ENCODE peak calls at places on chromosomes 4 and X, in five cellular contexts. C is naive thymus-derived CD4-positive, alpha-beta T cell; O is Right ventricle myocardium inferior; U is T follicular helper cell; F is WERI-Rb-1. Y is an unnamed sample.

GRCh38 chr4:40438384-40439026 is 103.4 kb downstream of the CHRNA9 start:
- DNase-seq in C (no peak), O (no peak), U (no peak), F (no peak), Y (no peak)

GRCh38 chr4:80054375-80054774 is 18.7 kb downstream of the ANTXR2 start:
- DNase-seq in C (no peak), O (no peak), U (no peak), F (no peak), Y (no peak)

GRCh38 chr4:138869631-138870030 is 145.9 kb upstream of the NOCT start:
- DNase-seq in C (no peak), O (no peak), U (no peak), F (no peak), Y (no peak)

GRCh38 chr4:67542076-67542475 is 3.2 kb downstream of the CENPC start:
- DNase-seq in C (no peak), O (no peak), U (no peak), F (no peak), Y (no peak)

GRCh38 chr4:15868065-15868464 is 70.5 kb downstream of the FGFBP1 start:
- DNase-seq in C (no peak), O (no peak), U (no peak), F (no peak), Y (peak)

GRCh38 chr4:143355540-143356217 is 19.0 kb downstream of the GAB1 start:
- DNase-seq in C (no peak), O (no peak), U (no peak), F (no peak), Y (peak)

GRCh38 chr4:183455431-183456145 is 11.2 kb downstream of the CDKN2AIP start:
- DNase-seq in C (no peak), O (no peak), U (no peak), F (no peak), Y (no peak)

GRCh38 chr4:82903737-82904136 is 3.2 kb downstream of the THAP9 start:
- DNase-seq in C (no peak), O (no peak), U (no peak), F (no peak), Y (no peak)

GRCh38 chrX:84735025-84735424 is 232.8 kb upstream of the HDX start:
- DNase-seq in C (no peak), O (no peak), U (no peak), F (no peak), Y (no peak)

GRCh38 chrX:23333842-23334535 is 660 bp upstream of the PTCHD1 start:
- DNase-seq in C (no peak), O (no peak), U (no peak), F (peak), Y (peak)

GRCh38 chr4:173243917-173244658 is 75.5 kb downstream of the GALNT7 start:
- DNase-seq in C (no peak), O (no peak), U (no peak), F (no peak), Y (peak)

GRCh38 chr4:139191373-139191772 is 14.4 kb upstream of the ELF2 start:
- DNase-seq in C (no peak), O (no peak), U (no peak), F (no peak), Y (no peak)

GRCh38 chr4:34953145-34953799 is 1291.0 kb downstream of the ARAP2 start:
- DNase-seq in C (no peak), O (no peak), U (no peak), F (peak), Y (peak)

GRCh38 chr4:26074672-26075071 is 160.7 kb downstream of the SMIM20 start:
- DNase-seq in C (no peak), O (no peak), U (no peak), F (no peak), Y (no peak)

GRCh38 chr4:51868449-51868847 is 25.5 kb downstream of the DCUN1D4 start:
- DNase-seq in C (no peak), O (no peak), U (no peak), F (no peak), Y (no peak)

GRCh38 chr4:25928320-25928955 is 14.4 kb downstream of the SMIM20 start:
- DNase-seq in C (no peak), O (no peak), U (no peak), F (no peak), Y (no peak)

GRCh38 chr4:121692261-121692660 is 4.5 kb downstream of the ANXA5 start:
- DNase-seq in C (no peak), O (no peak), U (no peak), F (no peak), Y (no peak)

GRCh38 chrX:74248889-74249288 is 55.1 kb upstream of the ZCCHC13 start:
- DNase-seq in C (no peak), O (no peak), U (no peak), F (no peak), Y (no peak)

GRCh38 chrX:130082244-130083106 is 27.8 kb downstream of the ELF4 start:
- DNase-seq in C (peak), O (peak), U (peak), F (no peak), Y (no peak)

GRCh38 chrX:41449615-41450014 is 2.5 kb downstream of the NYX start:
- DNase-seq in C (no peak), O (no peak), U (no peak), F (no peak), Y (no peak)

GRCh38 chr4:78357122-78357521 is 194.4 kb upstream of the ANXA3 start:
- DNase-seq in C (no peak), O (no peak), U (no peak), F (no peak), Y (no peak)

GRCh38 chrX:2334237-2334636 is 166.5 kb downstream of the DHRSX start:
- DNase-seq in C (no peak), O (no peak), U (no peak), F (no peak), Y (no peak)